ENCODE peak calls at places on chromosomes 13 and 19, in eight cellular contexts. One of them, this sample, is unnamed.

GRCh38 chr13:112732679-112733078 is 42.8 kb downstream of the ATP11A start:
- DNase-seq in hepatocyte: no peak
- DNase-seq in body of pancreas: no peak
- DNase-seq in progenitor cell of endocrine pancreas: no peak
- DNase-seq in pancreas: no peak
- DNase-seq in upper lobe of left lung: no peak
- DNase-seq in HS-5: no peak
- DNase-seq in germinal center: no peak
- DNase-seq in this sample: no peak

GRCh38 chr13:80965097-80965496 is 624.2 kb upstream of the SPRY2 start:
- DNase-seq in hepatocyte: no peak
- DNase-seq in body of pancreas: no peak
- DNase-seq in progenitor cell of endocrine pancreas: no peak
- DNase-seq in pancreas: no peak
- DNase-seq in upper lobe of left lung: no peak
- DNase-seq in HS-5: no peak
- DNase-seq in germinal center: no peak
- DNase-seq in this sample: no peak

GRCh38 chr13:80048802-80049201 is 292.1 kb downstream of the SPRY2 start:
- DNase-seq in hepatocyte: peak; percentile 75
- DNase-seq in body of pancreas: peak; percentile 53
- DNase-seq in progenitor cell of endocrine pancreas: no peak
- DNase-seq in pancreas: no peak
- DNase-seq in upper lobe of left lung: peak; percentile 82
- DNase-seq in HS-5: peak; percentile 80
- DNase-seq in germinal center: peak; percentile 2
- DNase-seq in this sample: peak; percentile 52

GRCh38 chr19:40862785-40863184 is 12.5 kb upstream of the CYP2A6 start:
- DNase-seq in hepatocyte: peak; percentile 16
- DNase-seq in body of pancreas: no peak
- DNase-seq in progenitor cell of endocrine pancreas: no peak
- DNase-seq in pancreas: no peak
- DNase-seq in upper lobe of left lung: no peak
- DNase-seq in HS-5: peak; percentile 13
- DNase-seq in germinal center: no peak
- DNase-seq in this sample: no peak

GRCh38 chr13:84265365-84265764 is 383.1 kb upstream of the SLITRK1 start:
- DNase-seq in hepatocyte: no peak
- DNase-seq in body of pancreas: no peak
- DNase-seq in progenitor cell of endocrine pancreas: no peak
- DNase-seq in pancreas: no peak
- DNase-seq in upper lobe of left lung: no peak
- DNase-seq in HS-5: no peak
- DNase-seq in germinal center: no peak
- DNase-seq in this sample: no peak

GRCh38 chr19:2811735-2812413 is 7.8 kb upstream of the ZNF554 start:
- DNase-seq in hepatocyte: no peak
- DNase-seq in body of pancreas: no peak
- DNase-seq in progenitor cell of endocrine pancreas: no peak
- DNase-seq in pancreas: no peak
- DNase-seq in upper lobe of left lung: no peak
- DNase-seq in HS-5: no peak
- DNase-seq in germinal center: no peak
- DNase-seq in this sample: no peak

GRCh38 chr13:94272038-94272437 is 207.4 kb downstream of the DCT start:
- DNase-seq in hepatocyte: no peak
- DNase-seq in body of pancreas: no peak
- DNase-seq in progenitor cell of endocrine pancreas: no peak
- DNase-seq in pancreas: no peak
- DNase-seq in upper lobe of left lung: no peak
- DNase-seq in HS-5: no peak
- DNase-seq in germinal center: no peak
- DNase-seq in this sample: no peak

GRCh38 chr19:37994823-37995130 is 87.8 kb downstream of the SIPA1L3 start:
- DNase-seq in hepatocyte: no peak
- DNase-seq in body of pancreas: no peak
- DNase-seq in progenitor cell of endocrine pancreas: no peak
- DNase-seq in pancreas: no peak
- DNase-seq in upper lobe of left lung: no peak
- DNase-seq in HS-5: no peak
- DNase-seq in germinal center: no peak
- DNase-seq in this sample: no peak

GRCh38 chr19:52297601-52298358 is 811 bp downstream of the ZNF480 start:
- DNase-seq in hepatocyte: no peak
- DNase-seq in body of pancreas: no peak
- DNase-seq in progenitor cell of endocrine pancreas: no peak
- DNase-seq in pancreas: no peak
- DNase-seq in upper lobe of left lung: no peak
- DNase-seq in HS-5: no peak
- DNase-seq in germinal center: no peak
- DNase-seq in this sample: no peak

GRCh38 chr13:21670006-21670882 is 629 bp upstream of the FGF9 start:
- DNase-seq in hepatocyte: peak; percentile 83
- DNase-seq in body of pancreas: peak; percentile 46
- DNase-seq in progenitor cell of endocrine pancreas: peak; percentile 63
- DNase-seq in pancreas: peak; percentile 82
- DNase-seq in upper lobe of left lung: peak; percentile 50
- DNase-seq in HS-5: no peak
- DNase-seq in germinal center: peak; percentile 67
- DNase-seq in this sample: peak; percentile 80

This sample was measured in ecto neural progenitor cell.